ENCODE peak calls at places on chromosomes 1 and 21, in ten cellular contexts. W is ELR; C is effector memory CD4-positive, alpha-beta T cell; A is SHP77; E is stimulated activated CD4-positive, alpha-beta T cell treated with anti-CD3 and anti-CD28 coated beads, TNF-alpha, amount 100 ng/mL, for 48 hours; B is heart right ventricle; P is GM23248; Q is lower lobe of right lung; X is T-helper 2 cell; Z is NCI-H1105. V is an unnamed sample.
A peak's percentile ranks its signal among the peaks of the same experiment; 100 is the strongest.

GRCh38 chr1:55848906-55849305 is 633.7 kb upstream of the USP24 start:
- DNase-seq in B (no peak), Q (no peak), E (no peak), P (peak; percentile 80), W (peak; percentile 52), C (no peak), Z (no peak), X (no peak), A (no peak), V (no peak)

GRCh38 chr1:228268891-228269285 is 61.0 kb downstream of the OBSCN start:
- DNase-seq in A (no peak), Q (no peak), Z (no peak), C (no peak), X (no peak), E (no peak), W (no peak), P (no peak), B (peak; percentile 14), V (no peak)

GRCh38 chr21:32645261-32646182 is 33.3 kb upstream of the CFAP298 start:
- DNase-seq in X (no peak), W (no peak), C (no peak), P (no peak), Z (no peak), B (no peak), Q (no peak), A (no peak), E (no peak), V (no peak)

GRCh38 chr1:26666855-26667254 is 29.0 kb upstream of the ARID1A start:
- DNase-seq in E (no peak), B (no peak), W (peak; percentile 50), P (peak; percentile 9), C (no peak), Z (no peak), Q (no peak), A (no peak), X (no peak), V (no peak)

GRCh38 chr1:91884459-91885290 is 1.3 kb downstream of the TGFBR3 start:
- DNase-seq in P (peak; percentile 64), X (peak; percentile 24), W (peak; percentile 50), A (no peak), Q (no peak), B (peak; percentile 39), E (no peak), C (no peak), Z (no peak), V (no peak)

GRCh38 chr1:66758247-66758755 is 6.0 kb downstream of the DYNLT5 start:
- DNase-seq in Q (no peak), C (no peak), B (no peak), X (no peak), A (peak; percentile 53), Z (peak; percentile 11), W (no peak), P (no peak), E (no peak), V (no peak)

GRCh38 chr1:35243681-35244080 is 24.8 kb upstream of the ZMYM4 start:
- DNase-seq in C (no peak), W (no peak), X (no peak), Z (peak; percentile 52), Q (no peak), E (no peak), B (no peak), A (peak; percentile 71), P (no peak), V (no peak)

GRCh38 chr1:175968486-175969182 is 225.2 kb upstream of the TNR start:
- DNase-seq in W (no peak), X (no peak), Q (no peak), B (no peak), C (no peak), P (peak; percentile 58), A (no peak), Z (no peak), E (no peak), V (no peak)

GRCh38 chr21:33854604-33855003 is 61.0 kb downstream of the ATP5PO start:
- DNase-seq in Z (no peak), C (no peak), P (peak; percentile 35), B (no peak), A (peak; percentile 51), Q (no peak), X (no peak), W (peak; percentile 50), E (no peak), V (no peak)